ENCODE peak calls at places on chromosomes 2 and 18, in six cellular contexts. One of them, this sample, is unnamed.

GRCh38 chr2:163198972-163199371 is 360.4 kb upstream of the KCNH7 start:
- DNase-seq in HepG2: no peak
- DNase-seq in A549: no peak
- DNase-seq in endothelial cell of umbilical vein: no peak
- DNase-seq in K562: no peak
- DNase-seq in GM12878: no peak
- DNase-seq in this sample: no peak

GRCh38 chr2:152347076-152347475 is 12.1 kb downstream of the FMNL2 start:
- DNase-seq in GM12878: no peak
- DNase-seq in K562: no peak
- DNase-seq in A549: no peak
- DNase-seq in endothelial cell of umbilical vein: no peak
- DNase-seq in HepG2: no peak
- DNase-seq in this sample: no peak

GRCh38 chr2:144374163-144374661 is 145.7 kb downstream of the ZEB2 start:
- DNase-seq in A549: no peak
- DNase-seq in endothelial cell of umbilical vein: no peak
- DNase-seq in K562: no peak
- DNase-seq in HepG2: no peak
- DNase-seq in GM12878: peak
- DNase-seq in this sample: peak

GRCh38 chr2:138015494-138015893 is 51.2 kb downstream of the HNMT start:
- DNase-seq in endothelial cell of umbilical vein: no peak
- DNase-seq in GM12878: no peak
- DNase-seq in K562: no peak
- DNase-seq in HepG2: no peak
- DNase-seq in A549: no peak
- DNase-seq in this sample: no peak

GRCh38 chr18:13566941-13567762 is 159.2 kb downstream of the FAM210A start:
- DNase-seq in K562: no peak
- DNase-seq in endothelial cell of umbilical vein: no peak
- DNase-seq in GM12878: peak
- DNase-seq in HepG2: no peak
- DNase-seq in A549: no peak
- DNase-seq in this sample: no peak

GRCh38 chr2:240784629-240785423 is 35.2 kb downstream of the KIF1A start:
- DNase-seq in endothelial cell of umbilical vein: no peak
- DNase-seq in K562: no peak
- DNase-seq in HepG2: no peak
- DNase-seq in GM12878: no peak
- DNase-seq in A549: no peak
- DNase-seq in this sample: no peak

GRCh38 chr18:51425475-51425874 is 228.0 kb upstream of the MEX3C start:
- DNase-seq in A549: no peak
- DNase-seq in HepG2: no peak
- DNase-seq in K562: no peak
- DNase-seq in GM12878: peak
- DNase-seq in endothelial cell of umbilical vein: no peak
- DNase-seq in this sample: no peak

GRCh38 chr18:32919799-32920198 is 147.0 kb upstream of the KLHL14 start:
- DNase-seq in A549: peak
- DNase-seq in GM12878: no peak
- DNase-seq in HepG2: peak
- DNase-seq in K562: no peak
- DNase-seq in endothelial cell of umbilical vein: no peak
- DNase-seq in this sample: peak

GRCh38 chr2:112577756-112578155 is 6.7 kb upstream of the CHCHD5 start:
- DNase-seq in K562: no peak
- DNase-seq in A549: peak
- DNase-seq in endothelial cell of umbilical vein: no peak
- DNase-seq in GM12878: no peak
- DNase-seq in HepG2: no peak
- DNase-seq in this sample: no peak

GRCh38 chr2:43343573-43344304 is 117.3 kb upstream of the ZFP36L2 start:
- DNase-seq in A549: no peak
- DNase-seq in GM12878: no peak
- DNase-seq in HepG2: no peak
- DNase-seq in K562: no peak
- DNase-seq in endothelial cell of umbilical vein: peak
- DNase-seq in this sample: no peak

GRCh38 chr2:17124575-17125318 is 393.5 kb downstream of the RAD51AP2 start:
- DNase-seq in K562: no peak
- DNase-seq in HepG2: no peak
- DNase-seq in A549: no peak
- DNase-seq in endothelial cell of umbilical vein: no peak
- DNase-seq in GM12878: no peak
- DNase-seq in this sample: no peak

GRCh38 chr2:18742382-18742781 is 153.0 kb upstream of the NT5C1B start:
- DNase-seq in endothelial cell of umbilical vein: no peak
- DNase-seq in HepG2: no peak
- DNase-seq in GM12878: no peak
- DNase-seq in A549: no peak
- DNase-seq in K562: no peak
- DNase-seq in this sample: no peak

GRCh38 chr2:64582774-64583340 is 58.7 kb downstream of the AFTPH start:
- DNase-seq in HepG2: no peak
- DNase-seq in A549: no peak
- DNase-seq in endothelial cell of umbilical vein: no peak
- DNase-seq in K562: no peak
- DNase-seq in GM12878: peak
- DNase-seq in this sample: no peak

GRCh38 chr18:5370332-5370731 is 74.8 kb upstream of the ZBTB14 start:
- DNase-seq in A549: no peak
- DNase-seq in GM12878: no peak
- DNase-seq in K562: no peak
- DNase-seq in HepG2: peak
- DNase-seq in endothelial cell of umbilical vein: no peak
- DNase-seq in this sample: peak

GRCh38 chr18:43267818-43268217 is 9.5 kb downstream of the SYT4 start:
- DNase-seq in HepG2: no peak
- DNase-seq in K562: no peak
- DNase-seq in GM12878: no peak
- DNase-seq in A549: no peak
- DNase-seq in endothelial cell of umbilical vein: no peak
- DNase-seq in this sample: no peak

GRCh38 chr2:237235383-237236095 is 149.8 kb downstream of the COPS8 start:
- DNase-seq in HepG2: peak
- DNase-seq in GM12878: no peak
- DNase-seq in K562: no peak
- DNase-seq in A549: no peak
- DNase-seq in endothelial cell of umbilical vein: no peak
- DNase-seq in this sample: no peak

GRCh38 chr2:64918220-64918886 is 70.8 kb upstream of the SLC1A4 start:
- DNase-seq in A549: no peak
- DNase-seq in HepG2: no peak
- DNase-seq in K562: no peak
- DNase-seq in endothelial cell of umbilical vein: no peak
- DNase-seq in GM12878: no peak
- DNase-seq in this sample: no peak

GRCh38 chr2:124241-124880 is 78.1 kb upstream of the FAM110C start:
- DNase-seq in K562: no peak
- DNase-seq in endothelial cell of umbilical vein: no peak
- DNase-seq in HepG2: no peak
- DNase-seq in GM12878: no peak
- DNase-seq in A549: no peak
- DNase-seq in this sample: no peak

DNA sequence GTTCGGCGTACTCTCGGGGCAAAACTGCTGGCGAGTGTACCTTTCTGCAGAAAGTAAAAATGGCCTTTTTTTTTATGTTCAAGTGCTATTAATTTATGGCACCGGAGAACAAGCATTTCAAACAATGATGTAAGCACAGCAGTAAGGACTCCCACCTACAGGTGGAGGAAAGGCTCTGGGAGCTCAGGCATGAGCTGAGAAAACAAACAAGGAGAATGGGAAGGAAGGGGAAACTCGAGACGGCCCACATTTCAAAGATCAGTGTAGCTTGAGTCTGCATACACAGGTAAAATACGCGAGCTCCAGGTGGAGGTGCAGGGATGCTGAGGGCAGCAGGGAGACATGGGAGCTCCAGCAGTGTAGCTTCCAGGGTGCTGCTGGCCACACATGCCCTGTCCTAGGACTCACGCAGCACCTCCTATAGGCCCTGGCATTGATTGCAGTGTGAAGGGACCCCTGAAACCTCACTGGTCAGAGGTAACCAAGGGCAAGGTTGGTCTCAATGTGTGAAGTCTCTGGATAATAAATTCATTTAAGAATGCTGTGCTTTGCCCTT is 362.8 kb upstream of the HS6ST1 start:
- DNase-seq in A549: no peak
- DNase-seq in HepG2: no peak
- DNase-seq in endothelial cell of umbilical vein: no peak
- DNase-seq in GM12878: no peak
- DNase-seq in K562: no peak
- DNase-seq in this sample: no peak
- TF ChIP-seq CTCF in A549: no peak
- TF ChIP-seq CTCF in HepG2: peak
- TF ChIP-seq CTCF in endothelial cell of umbilical vein: no peak
- TF ChIP-seq CTCF in GM12878: no peak
- TF ChIP-seq CTCF in K562: no peak
- TF ChIP-seq CTCF in this sample: peak

DNA sequence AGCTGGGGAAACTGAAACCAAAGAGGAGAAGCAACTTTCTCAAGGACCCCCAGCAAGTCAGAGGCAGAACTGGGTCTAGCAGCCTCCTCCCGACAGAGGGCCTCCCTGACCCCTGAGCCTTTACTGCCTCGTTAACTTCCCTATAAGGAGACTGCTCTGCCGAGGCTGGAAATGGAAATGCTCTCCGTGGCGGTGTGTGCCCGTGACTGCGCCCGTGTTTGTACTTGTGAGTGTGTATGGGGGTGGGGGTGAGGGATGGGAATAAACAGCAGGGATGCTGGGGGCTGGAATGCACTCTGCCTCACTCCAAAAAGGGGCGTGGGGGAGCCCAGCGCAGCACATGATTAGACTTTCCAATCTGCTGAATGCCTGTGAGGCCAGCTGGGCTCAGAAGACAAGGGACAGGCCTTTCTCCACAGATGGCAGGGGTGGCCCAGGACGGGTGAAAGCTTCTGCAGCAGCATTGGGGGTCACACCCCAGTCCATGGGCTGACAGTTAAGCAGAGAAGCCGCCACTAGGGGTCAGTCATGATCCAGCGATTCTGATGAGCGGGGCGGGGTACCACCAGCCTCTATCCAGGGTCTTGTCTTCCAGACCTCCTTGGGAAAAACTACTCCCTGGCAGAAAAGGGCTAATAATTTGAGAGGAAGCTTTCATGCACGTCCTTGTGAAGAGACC is 26.8 kb downstream of the MPHOSPH10 start:
- DNase-seq in GM12878: no peak
- DNase-seq in endothelial cell of umbilical vein: peak
- DNase-seq in A549: peak
- DNase-seq in HepG2: peak
- DNase-seq in K562: peak
- DNase-seq in this sample: peak
- TF ChIP-seq MYC in GM12878: no peak
- TF ChIP-seq MYC in endothelial cell of umbilical vein: no peak
- TF ChIP-seq MYC in A549: no peak
- TF ChIP-seq MYC in HepG2: no peak
- TF ChIP-seq MYC in K562: no peak
- TF ChIP-seq MYC in this sample: no peak

GRCh38 chr2:241844066-241844728 is 14.5 kb downstream of the PDCD1 start:
- DNase-seq in A549: peak
- DNase-seq in GM12878: no peak
- DNase-seq in HepG2: no peak
- DNase-seq in endothelial cell of umbilical vein: peak
- DNase-seq in K562: peak
- DNase-seq in this sample: peak
- H3K4me3 ChIP-seq in A549: peak
- H3K4me3 ChIP-seq in GM12878: peak
- H3K4me3 ChIP-seq in HepG2: peak
- H3K4me3 ChIP-seq in endothelial cell of umbilical vein: peak
- H3K4me3 ChIP-seq in K562: peak
- H3K4me3 ChIP-seq in this sample: peak

DNA sequence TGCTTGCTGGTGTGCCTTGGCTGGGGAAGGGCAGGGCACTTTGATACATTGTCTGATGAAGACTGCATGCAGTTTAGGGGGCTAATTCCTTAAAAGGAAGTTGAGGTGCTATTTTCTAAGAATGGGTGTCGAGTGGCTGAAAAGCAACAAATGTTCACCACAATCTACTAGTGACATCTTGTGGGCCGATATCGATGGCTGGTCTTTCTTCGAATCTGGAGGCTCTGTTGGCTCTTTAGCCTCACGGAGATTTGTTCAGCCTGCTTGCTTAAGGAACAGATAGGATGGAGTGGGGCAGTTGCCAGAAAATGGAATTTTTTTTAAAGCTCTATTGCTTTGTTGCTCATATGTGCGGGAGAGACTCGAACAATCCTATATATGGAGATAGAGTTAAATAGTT is 71.0 kb upstream of the LYPD6B start:
- DNase-seq in HepG2: no peak
- DNase-seq in A549: no peak
- DNase-seq in K562: no peak
- DNase-seq in GM12878: no peak
- DNase-seq in endothelial cell of umbilical vein: no peak
- DNase-seq in this sample: peak
- TF ChIP-seq CTCF in HepG2: peak
- TF ChIP-seq CTCF in A549: no peak
- TF ChIP-seq CTCF in K562: no peak
- TF ChIP-seq CTCF in GM12878: no peak
- TF ChIP-seq CTCF in endothelial cell of umbilical vein: no peak
- TF ChIP-seq CTCF in this sample: no peak

GRCh38 chr2:196277002-196277401 is 105.6 kb upstream of the STK17B start:
- DNase-seq in GM12878: no peak
- DNase-seq in A549: no peak
- DNase-seq in K562: peak
- DNase-seq in HepG2: no peak
- DNase-seq in endothelial cell of umbilical vein: peak
- DNase-seq in this sample: peak

GRCh38 chr2:196275646-196276352 is 104.4 kb upstream of the STK17B start:
- DNase-seq in A549: peak
- DNase-seq in endothelial cell of umbilical vein: no peak
- DNase-seq in GM12878: no peak
- DNase-seq in HepG2: no peak
- DNase-seq in K562: no peak
- DNase-seq in this sample: peak

GRCh38 chr2:196276421-196276820 is 105.0 kb upstream of the STK17B start:
- DNase-seq in K562: no peak
- DNase-seq in GM12878: no peak
- DNase-seq in HepG2: peak
- DNase-seq in A549: no peak
- DNase-seq in endothelial cell of umbilical vein: no peak
- DNase-seq in this sample: peak

GRCh38 chr2:196279496-196279895 is 108.1 kb upstream of the STK17B start:
- DNase-seq in A549: no peak
- DNase-seq in HepG2: no peak
- DNase-seq in K562: no peak
- DNase-seq in GM12878: no peak
- DNase-seq in endothelial cell of umbilical vein: no peak
- DNase-seq in this sample: no peak

GRCh38 chr2:196278491-196278911 is 107.1 kb upstream of the STK17B start:
- DNase-seq in A549: no peak
- DNase-seq in endothelial cell of umbilical vein: peak
- DNase-seq in GM12878: no peak
- DNase-seq in HepG2: no peak
- DNase-seq in K562: no peak
- DNase-seq in this sample: no peak
- TF ChIP-seq MYC in A549: no peak
- TF ChIP-seq MYC in endothelial cell of umbilical vein: no peak
- TF ChIP-seq MYC in GM12878: no peak
- TF ChIP-seq MYC in HepG2: no peak
- TF ChIP-seq MYC in K562: no peak
- TF ChIP-seq MYC in this sample: no peak

GRCh38 chr2:118309201-118310015 is 221.1 kb downstream of the INSIG2 start:
- DNase-seq in endothelial cell of umbilical vein: peak
- DNase-seq in HepG2: no peak
- DNase-seq in K562: no peak
- DNase-seq in GM12878: no peak
- DNase-seq in A549: no peak
- DNase-seq in this sample: no peak
- H3K4me3 ChIP-seq in endothelial cell of umbilical vein: peak
- H3K4me3 ChIP-seq in HepG2: no peak
- H3K4me3 ChIP-seq in K562: peak
- H3K4me3 ChIP-seq in GM12878: peak
- H3K4me3 ChIP-seq in A549: no peak
- H3K4me3 ChIP-seq in this sample: no peak